ENCODE peak calls at places on chromosomes 11 and 22, in four cellular contexts. Z is HFF-Myc, R is lower lobe of right lung, V is epithelial cell of esophagus. O is an unnamed sample.

GRCh38 chr11:15563054-15563453 is 448.3 kb downstream of the INSC start:
- DNase-seq in Z (no peak), R (no peak), V (no peak), O (no peak)

GRCh38 chr11:25943777-25944661 is 387.9 kb upstream of the ANO3 start:
- DNase-seq in Z (no peak), R (no peak), V (no peak), O (no peak)

GRCh38 chr11:73862971-73863370 is 13.7 kb downstream of the COA4 start:
- DNase-seq in Z (no peak), R (no peak), V (no peak), O (no peak)

GRCh38 chr11:70819022-70819421 is 420.7 kb downstream of the CTTN start:
- DNase-seq in Z (no peak), R (no peak), V (no peak), O (no peak)

GRCh38 chr22:27139935-27140493 is 482.6 kb downstream of the MIAT start:
- DNase-seq in Z (peak; percentile 61), R (no peak), V (peak; percentile 83), O (no peak)

GRCh38 chr11:111463276-111463675 is 48.9 kb downstream of the BTG4 start:
- DNase-seq in Z (no peak), R (no peak), V (no peak), O (no peak)

GRCh38 chr11:115256326-115257197 is 247.7 kb downstream of the CADM1 start:
- DNase-seq in Z (no peak), R (no peak), V (no peak), O (no peak)

GRCh38 chr11:95924414-95924760 is 480 bp upstream of the MTMR2 start:
- DNase-seq in Z (no peak), R (no peak), V (no peak), O (peak; percentile 76)

GRCh38 chr11:63609971-63610580 is 4.2 kb downstream of the PLAAT3 start:
- DNase-seq in Z (no peak), R (no peak), V (no peak), O (no peak)

GRCh38 chr11:506238-506949 is 648 bp downstream of the RNH1 start:
- DNase-seq in Z (peak; percentile 91), R (peak; percentile 99), V (peak; percentile 98), O (peak; percentile 95)

GRCh38 chr11:125235006-125235405 is 70.5 kb downstream of the PKNOX2 start:
- DNase-seq in Z (no peak), R (no peak), V (no peak), O (no peak)

GRCh38 chr22:18987765-18988164 is 51.7 kb upstream of the PRODH start:
- DNase-seq in Z (no peak), R (no peak), V (peak; percentile 25), O (no peak)

GRCh38 chr22:20179455-20180244 is 28.8 kb upstream of the CCDC188 start:
- DNase-seq in Z (no peak), R (no peak), V (no peak), O (no peak)

GRCh38 chr11:29051935-29052334 is 943.7 kb downstream of the METTL15 start:
- DNase-seq in Z (no peak), R (no peak), V (peak; percentile 72), O (peak; percentile 25)

GRCh38 chr22:42084874-42085273 is 5.4 kb downstream of the SMDT1 start:
- DNase-seq in Z (no peak), R (no peak), V (no peak), O (no peak)

DNA sequence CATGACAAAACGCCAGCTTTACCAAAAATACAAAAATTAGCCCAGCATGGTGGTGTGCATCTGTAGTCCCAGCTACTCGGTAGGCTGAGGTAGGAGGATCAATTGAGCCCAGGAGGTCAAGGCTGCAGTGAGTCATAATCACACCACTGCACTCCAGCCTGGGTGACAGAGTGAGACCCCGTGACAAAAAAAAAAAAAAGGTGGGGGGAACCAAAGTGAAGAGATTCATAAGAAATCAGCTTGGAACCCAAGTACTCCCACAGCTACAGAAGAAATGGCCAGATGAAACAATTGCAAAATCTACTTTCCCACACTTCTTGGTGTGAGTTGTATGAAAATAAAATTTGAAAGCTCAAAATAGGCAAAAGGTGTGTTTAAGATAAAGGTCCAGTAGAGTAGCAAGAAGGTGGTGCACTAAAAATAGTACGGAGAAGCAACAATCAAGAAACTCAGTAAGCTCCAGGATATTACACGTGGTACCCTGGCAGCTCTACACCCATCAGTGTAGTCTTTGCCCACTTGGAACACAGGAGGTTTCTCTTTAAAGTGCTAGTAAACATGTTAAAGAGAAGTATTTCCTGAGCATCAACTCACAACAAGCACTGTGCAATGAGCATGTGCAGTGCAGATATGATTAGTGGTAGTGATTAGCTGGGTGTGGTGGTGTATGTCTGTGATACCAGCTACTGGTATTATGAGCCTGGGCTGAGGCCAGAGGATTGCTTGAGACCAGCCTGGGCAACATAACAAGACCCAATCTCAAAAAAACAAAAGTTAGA is 5.3 kb downstream of the HARBI1 start:
- DNase-seq in Z (no peak), R (no peak), V (no peak), O (no peak)
- H3K4me3 ChIP-seq in Z (no peak overlapping the region), R (no peak overlapping the region), V (no peak overlapping the region), O (no peak overlapping the region)

GRCh38 chr11:77473801-77474508 is at the start of gene PAK1:
- DNase-seq in Z (peak; percentile 43), R (peak; percentile 93), V (peak; percentile 92), O (peak; percentile 69)
- H3K4me3 ChIP-seq in Z (peak within 1 kb of the TSS; percentile 42), R (peak within 1 kb of the TSS; percentile 62), V (peak within 1 kb of the TSS; percentile 73), O (peak within 1 kb of the TSS; percentile 69)

GRCh38 chr22:38144025-38144405 is 33.5 kb upstream of the BAIAP2L2 start:
- DNase-seq in Z (no peak), R (no peak), V (no peak), O (peak; percentile 43)
- H3K4me3 ChIP-seq in Z (no peak overlapping the region), R (no peak overlapping the region), V (no peak overlapping the region), O (no peak overlapping the region)

GRCh38 chr11:69705246-69705856 is 1.5 kb upstream of the FGF19 start:
- DNase-seq in Z (no peak), R (no peak), V (no peak), O (no peak)

GRCh38 chr11:69704508-69705245 is 855 bp upstream of the FGF19 start:
- DNase-seq in Z (no peak), R (no peak), V (peak; percentile 30), O (peak; percentile 49)

GRCh38 chr11:69702239-69702668 is 1.6 kb downstream of the FGF19 start:
- DNase-seq in Z (no peak), R (no peak), V (no peak), O (no peak)

GRCh38 chr11:69702769-69703510 is 882 bp downstream of the FGF19 start:
- DNase-seq in Z (no peak), R (no peak), V (no peak), O (no peak)

GRCh38 chr11:69703711-69704507 is at the start of gene FGF19:
- DNase-seq in Z (no peak), R (no peak), V (no peak), O (peak; percentile 18)
- H3K4me3 ChIP-seq in Z (no peak within 1 kb of the TSS), R (no peak within 1 kb of the TSS), V (no peak within 1 kb of the TSS), O (peak within 1 kb of the TSS; percentile 68)

GRCh38 chr22:31753005-31753633 is 700 bp upstream of the DEPDC5 start:
- DNase-seq in Z (no peak), R (peak; percentile 62), V (peak; percentile 64), O (peak; percentile 5)

GRCh38 chr22:31753634-31754471 is at the start of gene DEPDC5:
- DNase-seq in Z (peak; percentile 66), R (peak; percentile 97), V (peak; percentile 96), O (peak; percentile 91)

GRCh38 chr22:31750365-31751284 is 693 bp upstream of the PRR14L start:
- DNase-seq in Z (no peak), R (no peak), V (no peak), O (no peak)

GRCh38 chr22:31749636-31750364 is at the start of gene PRR14L:
- DNase-seq in Z (peak; percentile 73), R (peak; percentile 100), V (peak; percentile 97), O (peak; percentile 90)

GRCh38 chr22:31752096-31752847 is 1.5 kb upstream of the DEPDC5 start:
- DNase-seq in Z (no peak), R (no peak), V (no peak), O (no peak)
- H3K4me3 ChIP-seq in Z (no peak overlapping the region), R (peak overlapping the region; percentile 81), V (no peak overlapping the region), O (no peak overlapping the region)

GRCh38 chr11:18617688-18618340 is 16.3 kb downstream of the SPTY2D1 start:
- DNase-seq in Z (no peak), R (no peak), V (no peak), O (no peak)
- H3K4me3 ChIP-seq in Z (no peak overlapping the region), R (no peak overlapping the region), V (no peak overlapping the region), O (no peak overlapping the region)

DNA sequence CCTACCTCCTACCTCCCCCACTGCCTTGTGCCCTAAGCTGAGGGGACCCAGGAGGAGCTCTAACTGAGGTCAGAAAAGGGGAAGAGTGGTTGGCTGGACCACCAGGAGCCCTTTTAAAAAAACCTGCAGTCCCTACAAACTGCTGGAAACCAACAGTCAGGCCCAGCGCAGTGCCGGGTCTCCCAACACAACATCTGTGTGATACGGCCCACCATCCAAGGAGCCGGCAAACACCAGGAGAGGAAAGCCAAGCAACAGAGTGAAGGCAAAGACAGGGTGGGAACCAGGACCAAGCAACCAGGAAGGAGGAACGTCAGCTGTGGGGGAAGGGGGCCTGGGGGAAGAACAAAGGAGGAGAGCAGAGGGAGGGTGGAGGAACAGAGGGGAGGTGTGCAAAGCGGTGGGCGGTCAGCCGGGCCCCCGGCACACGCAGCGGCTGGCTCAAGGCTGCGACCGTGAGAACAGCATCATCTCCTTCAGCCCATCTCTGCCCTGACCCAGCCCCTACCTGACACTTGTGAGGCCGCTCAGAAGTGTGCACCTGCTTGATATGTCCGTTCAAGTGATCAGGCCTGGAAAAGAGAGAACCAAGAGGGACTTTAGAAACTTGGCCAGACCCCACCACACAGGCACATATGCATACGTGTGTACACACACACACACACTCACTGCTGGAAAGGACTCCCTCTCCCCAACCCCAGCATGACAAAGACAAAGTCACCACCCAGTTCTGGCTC is 3.6 kb downstream of the PATZ1 start:
- DNase-seq in Z (no peak), R (no peak), V (no peak), O (no peak)
- H3K4me3 ChIP-seq in Z (peak overlapping the region; percentile 72), R (peak overlapping the region; percentile 80), V (peak overlapping the region; percentile 35), O (peak overlapping the region; percentile 82)

O was measured in PC-3.